ENCODE peak calls at places on chromosome 18, in ten cellular contexts. F, V, Q, U, J, C, N, X, S and Z are unnamed samples.

GRCh38 chr18:61464551-61465102 is 131.4 kb downstream of the CDH20 start:
- DNase-seq in F (no peak), J (no peak), X (no peak), V (no peak), N (no peak), S (no peak), C (no peak), U (no peak), Q (no peak), Z (no peak)

GRCh38 chr18:59823611-59824195 is 76.1 kb upstream of the PMAIP1 start:
- DNase-seq in X (peak; percentile 60), F (peak; percentile 47), J (peak; percentile 73), C (peak; percentile 83), Q (peak; percentile 50), U (peak; percentile 38), S (peak; percentile 62), V (peak; percentile 88), N (peak; percentile 78), Z (peak; percentile 82)

GRCh38 chr18:76982038-76982437 is 150.5 kb downstream of the MBP start:
- DNase-seq in J (no peak), U (no peak), F (no peak), Q (no peak), C (no peak), S (no peak), V (no peak), N (peak; percentile 37), X (no peak), Z (no peak)

GRCh38 chr18:44815108-44815507 is 134.4 kb downstream of the SETBP1 start:
- DNase-seq in S (no peak), V (no peak), X (no peak), Q (no peak), F (no peak), N (no peak), C (no peak), J (no peak), U (no peak), Z (no peak)

GRCh38 chr18:77374106-77374505 is 124.5 kb downstream of the GALR1 start:
- DNase-seq in X (no peak), Q (no peak), C (no peak), V (no peak), N (no peak), F (no peak), J (no peak), S (no peak), U (peak; percentile 55), Z (no peak)

GRCh38 chr18:73407506-73407905 is 539.7 kb upstream of the NETO1 start:
- DNase-seq in S (no peak), X (peak; percentile 12), Q (no peak), J (no peak), N (no peak), F (no peak), C (no peak), U (no peak), V (peak; percentile 16), Z (peak; percentile 55)

GRCh38 chr18:2413352-2413751 is 158.0 kb downstream of the METTL4 start:
- DNase-seq in F (no peak), U (no peak), V (no peak), N (no peak), Q (no peak), X (no peak), C (no peak), J (no peak), S (no peak), Z (no peak)

GRCh38 chr18:62957885-62958472 is 242.6 kb downstream of the PHLPP1 start:
- DNase-seq in S (peak; percentile 23), U (no peak), V (peak; percentile 59), N (no peak), J (no peak), C (peak; percentile 42), X (peak; percentile 46), Q (no peak), F (no peak), Z (peak; percentile 46)

GRCh38 chr18:74066018-74066417 is 81.6 kb downstream of the FBXO15 start:
- DNase-seq in X (no peak), J (no peak), S (no peak), C (no peak), U (no peak), V (no peak), N (no peak), Q (no peak), F (no peak), Z (no peak)

GRCh38 chr18:51069885-51070284 is 39.9 kb downstream of the SMAD4 start:
- DNase-seq in J (no peak), U (no peak), S (no peak), Q (no peak), V (no peak), C (no peak), X (no peak), N (no peak), F (no peak), Z (no peak)

GRCh38 chr18:79610461-79611039 is 69.1 kb upstream of the CTDP1 start:
- DNase-seq in X (no peak), F (no peak), S (peak; percentile 9), J (no peak), V (no peak), Q (peak; percentile 10), N (no peak), U (no peak), C (no peak), Z (no peak)

GRCh38 chr18:49212819-49213218 is 247.6 kb downstream of the DYM start:
- DNase-seq in U (no peak), Q (no peak), N (no peak), C (no peak), S (no peak), F (no peak), X (no peak), V (peak; percentile 74), J (no peak), Z (peak; percentile 82)

GRCh38 chr18:13105059-13105458 is 113.5 kb upstream of the LDLRAD4 start:
- DNase-seq in C (no peak), J (no peak), V (no peak), F (no peak), U (no peak), N (no peak), X (no peak), S (no peak), Q (no peak), Z (no peak)

GRCh38 chr18:13100942-13101658 is 109.9 kb downstream of the CEP192 start:
- DNase-seq in N (no peak), V (no peak), F (no peak), X (no peak), Q (no peak), J (no peak), C (no peak), U (no peak), S (no peak), Z (no peak)

GRCh38 chr18:13107074-13107473 is 111.5 kb upstream of the LDLRAD4 start:
- DNase-seq in J (no peak), F (no peak), V (no peak), S (no peak), X (no peak), C (no peak), Q (no peak), U (no peak), N (no peak), Z (peak; percentile 18)

GRCh38 chr18:13101659-13101992 is 110.5 kb downstream of the CEP192 start:
- DNase-seq in S (no peak), Q (no peak), F (no peak), V (no peak), J (no peak), X (no peak), C (no peak), U (no peak), N (peak; percentile 56), Z (no peak)

GRCh38 chr18:13103366-13103765 is 112.2 kb downstream of the CEP192 start:
- DNase-seq in C (no peak), X (no peak), N (no peak), J (no peak), U (no peak), S (no peak), V (no peak), Q (no peak), F (no peak), Z (no peak)
- TF ChIP-seq CTCF in C (no peak), X (no peak), N (peak; percentile 52), J (peak; percentile 35), U (no peak), S (no peak), V (peak; percentile 28), Q (peak; percentile 10), F (no peak), Z (peak; percentile 37)

DNA sequence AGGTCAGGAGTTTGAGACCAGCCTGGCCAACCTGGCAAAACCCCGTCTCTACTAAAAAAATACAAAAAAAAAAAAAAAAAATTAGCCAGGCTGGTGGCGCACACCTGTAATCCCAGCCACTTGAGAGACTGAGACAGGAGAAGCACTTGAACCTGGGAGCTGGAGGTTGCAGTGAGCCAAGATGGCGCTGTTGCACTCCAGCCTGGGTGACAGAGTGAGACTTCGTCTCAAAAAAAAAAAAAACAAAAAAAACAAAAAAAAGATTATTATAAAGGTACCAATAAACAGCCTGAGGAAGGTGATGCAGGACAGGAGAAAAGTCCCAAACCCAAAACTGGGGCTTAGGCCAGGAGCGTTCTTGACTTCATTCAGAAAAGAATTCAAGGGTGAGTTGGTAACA is 1596.4 kb upstream of the CELF4 start:
- DNase-seq in N (no peak), C (no peak), J (no peak), X (no peak), V (no peak), F (no peak), Q (no peak), S (no peak), U (no peak), Z (no peak)
- TF ChIP-seq CTCF in N (no peak), C (no peak), J (no peak), X (no peak), V (no peak), F (no peak), Q (no peak), S (no peak), U (no peak), Z (no peak)

DNA sequence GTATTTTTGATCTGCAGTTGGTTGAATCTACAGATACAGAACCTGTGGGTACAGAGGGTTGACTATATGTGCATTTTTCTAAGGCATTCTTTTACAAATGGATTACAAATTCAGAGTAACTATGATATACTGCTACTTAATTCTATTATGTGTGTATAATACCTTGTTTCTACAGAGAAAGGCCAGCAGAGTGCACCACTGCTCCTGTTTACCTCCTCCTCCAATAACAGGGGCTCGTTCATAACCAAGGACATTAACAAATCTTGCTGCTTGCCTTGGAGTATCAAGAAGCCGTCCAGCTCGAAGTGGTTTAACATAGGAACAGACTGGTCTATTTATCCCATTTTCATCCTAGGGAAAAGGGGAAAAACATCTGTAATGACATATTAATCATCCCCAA is 16.4 kb downstream of the CEP76 start:
- DNase-seq in J (no peak), F (no peak), V (peak; percentile 43), Q (no peak), C (no peak), X (no peak), U (no peak), S (no peak), N (no peak), Z (peak; percentile 12)
- TF ChIP-seq CTCF in J (no peak), F (no peak), V (no peak), Q (no peak), C (no peak), X (no peak), U (no peak), S (no peak), N (peak; percentile 25), Z (no peak)

DNA sequence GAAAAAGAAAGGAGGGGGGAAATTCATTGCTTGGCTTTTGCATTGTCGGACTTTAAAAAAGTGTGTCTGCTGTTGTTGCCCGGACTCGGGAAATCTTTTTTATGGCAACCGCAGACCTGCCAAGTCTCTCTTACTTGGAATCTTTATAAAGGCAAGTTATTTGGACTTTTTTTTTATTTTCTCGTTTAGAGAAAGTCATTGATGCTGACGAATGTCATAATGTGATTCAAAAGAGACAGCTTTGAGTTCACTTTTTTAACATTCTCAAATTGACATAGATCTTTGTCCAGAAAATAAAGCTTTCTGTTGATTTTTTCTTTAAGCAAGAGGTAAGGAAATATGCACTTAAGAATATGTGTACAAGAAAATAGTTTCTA is 651 bp upstream of the ZNF521 start:
- DNase-seq in Q (no peak), U (no peak), S (no peak), V (no peak), F (no peak), J (no peak), N (no peak), X (no peak), C (no peak), Z (no peak)
- TF ChIP-seq CTCF in Q (no peak), U (no peak), S (no peak), V (no peak), F (no peak), J (peak; percentile 2), N (peak; percentile 29), X (no peak), C (no peak), Z (no peak)